ENCODE peak calls at places on chromosomes 2 and 18, in ten cellular contexts. X is COR-L47; I is T1000; B is Right ventricle myocardium superior; C is amniotic epithelial cell; D is anterior cingulate cortex; M is stimulated activated CD4-positive, alpha-beta T cell treated with anti-CD3 and anti-CD28 coated beads, Interleukin-12 subunit alpha, Interleukin-12 subunit beta, amount 100 ng/mL, for 48 hours; F is activated T-cell treated with anti-CD3 and anti-CD28 coated beads, Interleukin-2, amount 50 U/mL, for 48 hours; U is HuH-7; W is NCI-H1105. G is an unnamed sample.
A peak's percentile ranks its signal among the peaks of the same experiment; 100 is the strongest.

GRCh38 chr2:113198790-113199612 is 25.2 kb downstream of the PSD4 start:
- DNase-seq in X (peak; percentile 84), I (peak; percentile 56), B (peak; percentile 89), C (peak; percentile 48), D (peak; percentile 57), M (peak; percentile 79), F (peak; percentile 83), U (peak; percentile 85), W (peak; percentile 77), G (peak; percentile 88)

GRCh38 chr18:23365602-23366001 is 87.5 kb upstream of the RIOK3 start:
- DNase-seq in X (no peak), I (no peak), B (no peak), C (peak; percentile 26), D (no peak), M (no peak), F (no peak), U (no peak), W (no peak), G (no peak)

GRCh38 chr18:39523281-39523680 is 1957.7 kb upstream of the CELF4 start:
- DNase-seq in X (no peak), I (no peak), B (no peak), C (peak; percentile 52), D (no peak), M (no peak), F (no peak), U (peak; percentile 3), W (no peak), G (no peak)

GRCh38 chr2:226915846-226916360 is 80.0 kb downstream of the RHBDD1 start:
- DNase-seq in X (no peak), I (no peak), B (no peak), C (peak; percentile 96), D (no peak), M (no peak), F (no peak), U (no peak), W (no peak), G (no peak)

GRCh38 chr18:66900837-66901236 is 296.9 kb upstream of the CDH19 start:
- DNase-seq in X (no peak), I (no peak), B (no peak), C (no peak), D (no peak), M (no peak), F (no peak), U (peak; percentile 6), W (no peak), G (no peak)

GRCh38 chr18:26461405-26461804 is 86.9 kb downstream of the KCTD1 start:
- DNase-seq in X (peak; percentile 14), I (no peak), B (no peak), C (no peak), D (no peak), M (no peak), F (no peak), U (no peak), W (no peak), G (no peak)

GRCh38 chr2:75476778-75477177 is 84.0 kb downstream of the EVA1A start:
- DNase-seq in X (no peak), I (no peak), B (no peak), C (peak; percentile 40), D (no peak), M (no peak), F (no peak), U (no peak), W (no peak), G (no peak)

GRCh38 chr2:189570565-189570964 is 10.0 kb downstream of the SLC40A1 start:
- DNase-seq in X (no peak), I (no peak), B (no peak), C (peak; percentile 94), D (no peak), M (no peak), F (no peak), U (no peak), W (no peak), G (no peak)

GRCh38 chr2:222761888-222762287 is 90.4 kb downstream of the MOGAT1 start:
- DNase-seq in X (no peak), I (no peak), B (no peak), C (no peak), D (no peak), M (no peak), F (no peak), U (no peak), W (no peak), G (no peak)

GRCh38 chr2:10448646-10449480 is 736 bp upstream of the ODC1 start:
- DNase-seq in X (peak; percentile 95), I (no peak), B (peak; percentile 94), C (peak; percentile 82), D (no peak), M (peak; percentile 40), F (peak; percentile 90), U (peak; percentile 91), W (peak; percentile 94), G (peak; percentile 92)